ENCODE peak calls at places on chromosome 3, in nine cellular contexts. One of them, this sample, is unnamed.

GRCh38 chr3:190747566-190747965 is 114.9 kb downstream of the GMNC start:
- DNase-seq in MM.1S: no peak
- DNase-seq in AG09309: no peak
- DNase-seq in type B pancreatic cell: no peak
- DNase-seq in tibial artery: no peak
- DNase-seq in nephron progenitor cell: no peak
- DNase-seq in breast epithelium: no peak
- DNase-seq in foreskin fibroblast: no peak
- DNase-seq in psoas muscle: no peak
- DNase-seq in this sample: no peak

GRCh38 chr3:51686512-51687215 is 15.6 kb downstream of the TEX264 start:
- DNase-seq in MM.1S: peak; percentile 82
- DNase-seq in AG09309: no peak
- DNase-seq in type B pancreatic cell: no peak
- DNase-seq in tibial artery: no peak
- DNase-seq in nephron progenitor cell: no peak
- DNase-seq in breast epithelium: no peak
- DNase-seq in foreskin fibroblast: peak; percentile 58
- DNase-seq in psoas muscle: peak; percentile 64
- DNase-seq in this sample: no peak

GRCh38 chr3:61841111-61841845 is 279.9 kb downstream of the PTPRG start:
- DNase-seq in MM.1S: no peak
- DNase-seq in AG09309: no peak
- DNase-seq in type B pancreatic cell: no peak
- DNase-seq in tibial artery: no peak
- DNase-seq in nephron progenitor cell: no peak
- DNase-seq in breast epithelium: no peak
- DNase-seq in foreskin fibroblast: peak; percentile 68
- DNase-seq in psoas muscle: no peak
- DNase-seq in this sample: no peak

GRCh38 chr3:194884649-194885315 is 199.1 kb downstream of the FAM43A start:
- DNase-seq in MM.1S: no peak
- DNase-seq in AG09309: no peak
- DNase-seq in type B pancreatic cell: peak; percentile 49
- DNase-seq in tibial artery: no peak
- DNase-seq in nephron progenitor cell: no peak
- DNase-seq in breast epithelium: no peak
- DNase-seq in foreskin fibroblast: no peak
- DNase-seq in psoas muscle: no peak
- DNase-seq in this sample: no peak

GRCh38 chr3:27354161-27354560 is 15.0 kb downstream of the NEK10 start:
- DNase-seq in MM.1S: no peak
- DNase-seq in AG09309: no peak
- DNase-seq in type B pancreatic cell: no peak
- DNase-seq in tibial artery: no peak
- DNase-seq in nephron progenitor cell: no peak
- DNase-seq in breast epithelium: no peak
- DNase-seq in foreskin fibroblast: no peak
- DNase-seq in psoas muscle: no peak
- DNase-seq in this sample: no peak

GRCh38 chr3:53097887-53098286 is 32.3 kb downstream of the RFT1 start:
- DNase-seq in MM.1S: no peak
- DNase-seq in AG09309: no peak
- DNase-seq in type B pancreatic cell: no peak
- DNase-seq in tibial artery: peak; percentile 5
- DNase-seq in nephron progenitor cell: no peak
- DNase-seq in breast epithelium: no peak
- DNase-seq in foreskin fibroblast: no peak
- DNase-seq in psoas muscle: no peak
- DNase-seq in this sample: no peak

GRCh38 chr3:48561045-48561736 is 2.4 kb downstream of the UCN2 start:
- DNase-seq in MM.1S: peak; percentile 19
- DNase-seq in AG09309: no peak
- DNase-seq in type B pancreatic cell: no peak
- DNase-seq in tibial artery: peak; percentile 89
- DNase-seq in nephron progenitor cell: peak; percentile 89
- DNase-seq in breast epithelium: peak; percentile 27
- DNase-seq in foreskin fibroblast: peak; percentile 85
- DNase-seq in psoas muscle: peak; percentile 57
- DNase-seq in this sample: peak; percentile 64

GRCh38 chr3:134366221-134366927 is 7.9 kb downstream of the AMOTL2 start:
- DNase-seq in MM.1S: no peak
- DNase-seq in AG09309: no peak
- DNase-seq in type B pancreatic cell: no peak
- DNase-seq in tibial artery: no peak
- DNase-seq in nephron progenitor cell: no peak
- DNase-seq in breast epithelium: no peak
- DNase-seq in foreskin fibroblast: peak; percentile 37
- DNase-seq in psoas muscle: no peak
- DNase-seq in this sample: no peak

GRCh38 chr3:133295199-133295901 is 104.5 kb upstream of the BFSP2 start:
- DNase-seq in MM.1S: no peak
- DNase-seq in AG09309: no peak
- DNase-seq in type B pancreatic cell: no peak
- DNase-seq in tibial artery: no peak
- DNase-seq in nephron progenitor cell: no peak
- DNase-seq in breast epithelium: no peak
- DNase-seq in foreskin fibroblast: peak; percentile 48
- DNase-seq in psoas muscle: no peak
- DNase-seq in this sample: no peak

GRCh38 chr3:110940074-110940473 is 131.5 kb upstream of the NECTIN3 start:
- DNase-seq in MM.1S: no peak
- DNase-seq in AG09309: no peak
- DNase-seq in type B pancreatic cell: no peak
- DNase-seq in tibial artery: no peak
- DNase-seq in nephron progenitor cell: no peak
- DNase-seq in breast epithelium: no peak
- DNase-seq in foreskin fibroblast: peak; percentile 6
- DNase-seq in psoas muscle: no peak
- DNase-seq in this sample: no peak

GRCh38 chr3:127736801-127737539 is 64.2 kb downstream of the ABTB1 start:
- DNase-seq in MM.1S: no peak
- DNase-seq in AG09309: no peak
- DNase-seq in type B pancreatic cell: no peak
- DNase-seq in tibial artery: no peak
- DNase-seq in nephron progenitor cell: no peak
- DNase-seq in breast epithelium: no peak
- DNase-seq in foreskin fibroblast: no peak
- DNase-seq in psoas muscle: no peak
- DNase-seq in this sample: no peak

GRCh38 chr3:64121750-64122311 is 98.5 kb upstream of the PSMD6 start:
- DNase-seq in MM.1S: no peak
- DNase-seq in AG09309: no peak
- DNase-seq in type B pancreatic cell: no peak
- DNase-seq in tibial artery: no peak
- DNase-seq in nephron progenitor cell: no peak
- DNase-seq in breast epithelium: no peak
- DNase-seq in foreskin fibroblast: no peak
- DNase-seq in psoas muscle: no peak
- DNase-seq in this sample: no peak

GRCh38 chr3:196988241-196989029 is 19.8 kb upstream of the PIGZ start:
- DNase-seq in MM.1S: no peak
- DNase-seq in AG09309: no peak
- DNase-seq in type B pancreatic cell: no peak
- DNase-seq in tibial artery: peak; percentile 39
- DNase-seq in nephron progenitor cell: no peak
- DNase-seq in breast epithelium: no peak
- DNase-seq in foreskin fibroblast: peak; percentile 30
- DNase-seq in psoas muscle: no peak
- DNase-seq in this sample: no peak

GRCh38 chr3:172749201-172749965 is 1.1 kb upstream of the ECT2 start:
- DNase-seq in MM.1S: no peak
- DNase-seq in AG09309: peak; percentile 91
- DNase-seq in type B pancreatic cell: no peak
- DNase-seq in tibial artery: no peak
- DNase-seq in nephron progenitor cell: no peak
- DNase-seq in breast epithelium: no peak
- DNase-seq in foreskin fibroblast: peak; percentile 94
- DNase-seq in psoas muscle: no peak
- DNase-seq in this sample: no peak

GRCh38 chr3:21826416-21826815 is 75.4 kb upstream of the ZNF385D start:
- DNase-seq in MM.1S: peak; percentile 6
- DNase-seq in AG09309: no peak
- DNase-seq in type B pancreatic cell: no peak
- DNase-seq in tibial artery: no peak
- DNase-seq in nephron progenitor cell: no peak
- DNase-seq in breast epithelium: no peak
- DNase-seq in foreskin fibroblast: no peak
- DNase-seq in psoas muscle: no peak
- DNase-seq in this sample: no peak

DNA sequence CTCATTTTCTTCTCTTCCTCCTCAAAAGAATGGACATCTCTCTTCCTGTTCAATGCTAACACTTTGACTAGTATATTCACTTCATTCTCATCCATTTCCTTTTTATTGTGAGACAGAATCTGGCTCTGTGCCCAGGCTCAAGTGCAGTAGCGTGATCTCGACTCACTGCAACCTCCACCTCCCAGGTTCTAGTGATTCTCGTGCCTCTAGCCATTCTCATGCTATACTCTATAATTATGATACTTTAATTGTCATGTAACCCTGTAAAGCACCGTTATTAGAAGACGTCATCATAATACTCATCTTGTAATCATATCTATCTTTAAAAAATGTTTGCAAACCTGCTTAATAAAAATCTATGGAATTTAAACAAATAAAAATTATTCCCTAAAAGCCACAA is 107.0 kb downstream of the SHOX2 start:
- DNase-seq in MM.1S: no peak
- DNase-seq in AG09309: no peak
- DNase-seq in type B pancreatic cell: no peak
- DNase-seq in tibial artery: no peak
- DNase-seq in nephron progenitor cell: no peak
- DNase-seq in breast epithelium: no peak
- DNase-seq in foreskin fibroblast: peak; percentile 31
- DNase-seq in psoas muscle: no peak
- DNase-seq in this sample: no peak
- TF ChIP-seq CTCF in MM.1S: no peak
- TF ChIP-seq CTCF in AG09309: no peak
- TF ChIP-seq CTCF in type B pancreatic cell: no peak
- TF ChIP-seq CTCF in tibial artery: no peak
- TF ChIP-seq CTCF in nephron progenitor cell: no peak
- TF ChIP-seq CTCF in breast epithelium: no peak
- TF ChIP-seq CTCF in foreskin fibroblast: no peak
- TF ChIP-seq CTCF in psoas muscle: no peak
- TF ChIP-seq CTCF in this sample: no peak

GRCh38 chr3:188349276-188349962 is 195.5 kb downstream of the LPP start:
- DNase-seq in MM.1S: no peak
- DNase-seq in AG09309: no peak
- DNase-seq in type B pancreatic cell: no peak
- DNase-seq in tibial artery: no peak
- DNase-seq in nephron progenitor cell: no peak
- DNase-seq in breast epithelium: no peak
- DNase-seq in foreskin fibroblast: peak; percentile 10
- DNase-seq in psoas muscle: no peak
- DNase-seq in this sample: no peak
- TF ChIP-seq CTCF in MM.1S: no peak
- TF ChIP-seq CTCF in AG09309: no peak
- TF ChIP-seq CTCF in type B pancreatic cell: no peak
- TF ChIP-seq CTCF in tibial artery: no peak
- TF ChIP-seq CTCF in nephron progenitor cell: no peak
- TF ChIP-seq CTCF in breast epithelium: no peak
- TF ChIP-seq CTCF in foreskin fibroblast: no peak
- TF ChIP-seq CTCF in psoas muscle: no peak
- TF ChIP-seq CTCF in this sample: no peak

DNA sequence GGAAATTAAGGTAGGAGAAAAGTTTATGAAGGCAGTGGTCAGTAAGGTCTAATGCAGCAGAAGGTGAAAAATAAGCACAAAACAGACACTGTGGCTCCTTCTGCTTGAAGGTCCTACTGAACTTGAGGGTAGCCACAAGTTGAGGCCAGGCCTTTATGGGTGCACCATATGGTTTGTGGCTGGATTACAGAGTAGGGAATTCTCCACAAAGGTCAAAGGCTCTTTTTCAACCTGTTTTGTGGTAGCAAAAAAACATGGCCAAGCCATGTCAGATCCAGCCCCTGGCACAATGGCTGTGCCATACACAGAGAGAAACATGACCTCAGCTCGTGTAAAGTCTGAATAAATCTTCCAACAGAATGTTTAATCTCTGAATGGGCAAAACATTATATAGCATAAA is 214.0 kb downstream of the SATB1 start:
- DNase-seq in MM.1S: no peak
- DNase-seq in AG09309: no peak
- DNase-seq in type B pancreatic cell: no peak
- DNase-seq in tibial artery: no peak
- DNase-seq in nephron progenitor cell: no peak
- DNase-seq in breast epithelium: no peak
- DNase-seq in foreskin fibroblast: peak; percentile 7
- DNase-seq in psoas muscle: no peak
- DNase-seq in this sample: no peak
- TF ChIP-seq CTCF in MM.1S: no peak
- TF ChIP-seq CTCF in AG09309: no peak
- TF ChIP-seq CTCF in type B pancreatic cell: no peak
- TF ChIP-seq CTCF in tibial artery: no peak
- TF ChIP-seq CTCF in nephron progenitor cell: no peak
- TF ChIP-seq CTCF in breast epithelium: no peak
- TF ChIP-seq CTCF in foreskin fibroblast: no peak
- TF ChIP-seq CTCF in psoas muscle: no peak
- TF ChIP-seq CTCF in this sample: no peak

GRCh38 chr3:193132247-193132646 is 108.8 kb upstream of the PLAAT1 start:
- DNase-seq in MM.1S: no peak
- DNase-seq in AG09309: no peak
- DNase-seq in type B pancreatic cell: no peak
- DNase-seq in tibial artery: no peak
- DNase-seq in nephron progenitor cell: no peak
- DNase-seq in breast epithelium: no peak
- DNase-seq in foreskin fibroblast: peak; percentile 55
- DNase-seq in psoas muscle: no peak
- DNase-seq in this sample: no peak

GRCh38 chr3:193132923-193133463 is 108.0 kb upstream of the PLAAT1 start:
- DNase-seq in MM.1S: no peak
- DNase-seq in AG09309: no peak
- DNase-seq in type B pancreatic cell: no peak
- DNase-seq in tibial artery: no peak
- DNase-seq in nephron progenitor cell: no peak
- DNase-seq in breast epithelium: no peak
- DNase-seq in foreskin fibroblast: peak; percentile 38
- DNase-seq in psoas muscle: no peak
- DNase-seq in this sample: no peak

GRCh38 chr3:193124861-193125260 is 116.2 kb upstream of the PLAAT1 start:
- DNase-seq in MM.1S: no peak
- DNase-seq in AG09309: no peak
- DNase-seq in type B pancreatic cell: no peak
- DNase-seq in tibial artery: no peak
- DNase-seq in nephron progenitor cell: no peak
- DNase-seq in breast epithelium: no peak
- DNase-seq in foreskin fibroblast: peak; percentile 1
- DNase-seq in psoas muscle: no peak
- DNase-seq in this sample: no peak

GRCh38 chr3:193130576-193130975 is 110.4 kb upstream of the PLAAT1 start:
- DNase-seq in MM.1S: no peak
- DNase-seq in AG09309: no peak
- DNase-seq in type B pancreatic cell: no peak
- DNase-seq in tibial artery: no peak
- DNase-seq in nephron progenitor cell: no peak
- DNase-seq in breast epithelium: no peak
- DNase-seq in foreskin fibroblast: no peak
- DNase-seq in psoas muscle: no peak
- DNase-seq in this sample: no peak

DNA sequence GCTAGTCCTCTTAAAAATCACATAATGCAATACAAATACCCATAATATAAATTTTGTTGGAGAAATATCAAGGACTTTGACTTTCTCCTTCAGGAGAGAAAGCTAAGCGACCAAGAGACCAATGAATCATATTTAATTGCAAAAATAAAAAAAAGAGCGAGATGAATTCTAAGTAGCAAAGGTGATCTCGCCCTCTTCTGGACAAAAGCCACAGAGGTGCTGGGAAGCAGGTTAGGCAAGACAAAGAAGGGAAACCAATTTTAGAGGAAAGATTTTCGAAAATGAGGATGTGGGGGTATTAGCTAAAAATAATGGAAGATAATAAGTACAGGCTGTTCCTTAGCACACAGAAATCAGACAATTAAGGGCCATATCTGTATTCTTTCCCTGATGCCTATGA is 111.4 kb upstream of the PLAAT1 start:
- DNase-seq in MM.1S: no peak
- DNase-seq in AG09309: no peak
- DNase-seq in type B pancreatic cell: no peak
- DNase-seq in tibial artery: no peak
- DNase-seq in nephron progenitor cell: no peak
- DNase-seq in breast epithelium: no peak
- DNase-seq in foreskin fibroblast: no peak
- DNase-seq in psoas muscle: no peak
- DNase-seq in this sample: no peak
- TF ChIP-seq CTCF in MM.1S: no peak
- TF ChIP-seq CTCF in AG09309: no peak
- TF ChIP-seq CTCF in type B pancreatic cell: peak; percentile 22
- TF ChIP-seq CTCF in tibial artery: no peak
- TF ChIP-seq CTCF in nephron progenitor cell: no peak
- TF ChIP-seq CTCF in breast epithelium: no peak
- TF ChIP-seq CTCF in foreskin fibroblast: no peak
- TF ChIP-seq CTCF in psoas muscle: no peak
- TF ChIP-seq CTCF in this sample: no peak

This sample was measured in endothelial cell.